ENCODE peak calls at places on chromosomes 6 and 20, in ten cellular contexts. One of them, this sample, is unnamed.

GRCh38 chr20:58670097-58670496 is 19.0 kb downstream of the STX16 start:
- DNase-seq in stimulated activated CD8-positive, alpha-beta memory T cell treated with anti-CD3 and anti-CD28 coated beads, Interleukin-2, amount 100 ng/mL, for 48 hours: no peak
- DNase-seq in stimulated activated CD4-positive, alpha-beta T cell treated with anti-CD3 and anti-CD28 coated beads, Interleukin-1b, Interleukin-23, amount 100 ng/mL, for 4 hours: no peak
- DNase-seq in HS-27A: no peak
- DNase-seq in T-helper 1 cell: no peak
- DNase-seq in activated CD4-positive, alpha-beta T cell treated with anti-CD3 and anti-CD28 coated beads for 24 hours: no peak
- DNase-seq in nephron progenitor cell: no peak
- DNase-seq in posterior cingulate gyrus: no peak
- DNase-seq in tibial nerve: no peak
- DNase-seq in stomach: no peak
- DNase-seq in this sample: no peak

GRCh38 chr6:17032595-17033591 is 69.0 kb upstream of the STMND1 start:
- DNase-seq in stimulated activated CD8-positive, alpha-beta memory T cell treated with anti-CD3 and anti-CD28 coated beads, Interleukin-2, amount 100 ng/mL, for 48 hours: no peak
- DNase-seq in stimulated activated CD4-positive, alpha-beta T cell treated with anti-CD3 and anti-CD28 coated beads, Interleukin-1b, Interleukin-23, amount 100 ng/mL, for 4 hours: no peak
- DNase-seq in HS-27A: peak
- DNase-seq in T-helper 1 cell: no peak
- DNase-seq in activated CD4-positive, alpha-beta T cell treated with anti-CD3 and anti-CD28 coated beads for 24 hours: no peak
- DNase-seq in nephron progenitor cell: no peak
- DNase-seq in posterior cingulate gyrus: peak
- DNase-seq in tibial nerve: peak
- DNase-seq in stomach: peak
- DNase-seq in this sample: peak

GRCh38 chr6:37137881-37138568 is 31.9 kb upstream of the PIM1 start:
- DNase-seq in stimulated activated CD8-positive, alpha-beta memory T cell treated with anti-CD3 and anti-CD28 coated beads, Interleukin-2, amount 100 ng/mL, for 48 hours: no peak
- DNase-seq in stimulated activated CD4-positive, alpha-beta T cell treated with anti-CD3 and anti-CD28 coated beads, Interleukin-1b, Interleukin-23, amount 100 ng/mL, for 4 hours: no peak
- DNase-seq in HS-27A: peak
- DNase-seq in T-helper 1 cell: no peak
- DNase-seq in activated CD4-positive, alpha-beta T cell treated with anti-CD3 and anti-CD28 coated beads for 24 hours: no peak
- DNase-seq in nephron progenitor cell: peak
- DNase-seq in posterior cingulate gyrus: no peak
- DNase-seq in tibial nerve: no peak
- DNase-seq in stomach: no peak
- DNase-seq in this sample: peak

GRCh38 chr6:167710521-167710920 is 116.2 kb upstream of the AFDN start:
- DNase-seq in stimulated activated CD8-positive, alpha-beta memory T cell treated with anti-CD3 and anti-CD28 coated beads, Interleukin-2, amount 100 ng/mL, for 48 hours: no peak
- DNase-seq in stimulated activated CD4-positive, alpha-beta T cell treated with anti-CD3 and anti-CD28 coated beads, Interleukin-1b, Interleukin-23, amount 100 ng/mL, for 4 hours: no peak
- DNase-seq in HS-27A: no peak
- DNase-seq in T-helper 1 cell: no peak
- DNase-seq in activated CD4-positive, alpha-beta T cell treated with anti-CD3 and anti-CD28 coated beads for 24 hours: no peak
- DNase-seq in nephron progenitor cell: no peak
- DNase-seq in posterior cingulate gyrus: no peak
- DNase-seq in tibial nerve: no peak
- DNase-seq in stomach: no peak
- DNase-seq in this sample: no peak

GRCh38 chr6:124372076-124372475 is 568.4 kb downstream of the NKAIN2 start:
- DNase-seq in stimulated activated CD8-positive, alpha-beta memory T cell treated with anti-CD3 and anti-CD28 coated beads, Interleukin-2, amount 100 ng/mL, for 48 hours: no peak
- DNase-seq in stimulated activated CD4-positive, alpha-beta T cell treated with anti-CD3 and anti-CD28 coated beads, Interleukin-1b, Interleukin-23, amount 100 ng/mL, for 4 hours: no peak
- DNase-seq in HS-27A: no peak
- DNase-seq in T-helper 1 cell: no peak
- DNase-seq in activated CD4-positive, alpha-beta T cell treated with anti-CD3 and anti-CD28 coated beads for 24 hours: no peak
- DNase-seq in nephron progenitor cell: no peak
- DNase-seq in posterior cingulate gyrus: no peak
- DNase-seq in tibial nerve: no peak
- DNase-seq in stomach: no peak
- DNase-seq in this sample: no peak

GRCh38 chr20:1456300-1456699 is 10.3 kb downstream of the NSFL1C start:
- DNase-seq in stimulated activated CD8-positive, alpha-beta memory T cell treated with anti-CD3 and anti-CD28 coated beads, Interleukin-2, amount 100 ng/mL, for 48 hours: no peak
- DNase-seq in stimulated activated CD4-positive, alpha-beta T cell treated with anti-CD3 and anti-CD28 coated beads, Interleukin-1b, Interleukin-23, amount 100 ng/mL, for 4 hours: no peak
- DNase-seq in HS-27A: no peak
- DNase-seq in T-helper 1 cell: no peak
- DNase-seq in activated CD4-positive, alpha-beta T cell treated with anti-CD3 and anti-CD28 coated beads for 24 hours: no peak
- DNase-seq in nephron progenitor cell: no peak
- DNase-seq in posterior cingulate gyrus: no peak
- DNase-seq in tibial nerve: no peak
- DNase-seq in stomach: no peak
- DNase-seq in this sample: no peak

GRCh38 chr20:36070451-36070850 is 84.1 kb upstream of the EPB41L1 start:
- DNase-seq in stimulated activated CD8-positive, alpha-beta memory T cell treated with anti-CD3 and anti-CD28 coated beads, Interleukin-2, amount 100 ng/mL, for 48 hours: no peak
- DNase-seq in stimulated activated CD4-positive, alpha-beta T cell treated with anti-CD3 and anti-CD28 coated beads, Interleukin-1b, Interleukin-23, amount 100 ng/mL, for 4 hours: no peak
- DNase-seq in HS-27A: no peak
- DNase-seq in T-helper 1 cell: no peak
- DNase-seq in activated CD4-positive, alpha-beta T cell treated with anti-CD3 and anti-CD28 coated beads for 24 hours: no peak
- DNase-seq in nephron progenitor cell: peak
- DNase-seq in posterior cingulate gyrus: peak
- DNase-seq in tibial nerve: peak
- DNase-seq in stomach: no peak
- DNase-seq in this sample: no peak

GRCh38 chr20:32483351-32484220 is 101.5 kb downstream of the NOL4L start:
- DNase-seq in stimulated activated CD8-positive, alpha-beta memory T cell treated with anti-CD3 and anti-CD28 coated beads, Interleukin-2, amount 100 ng/mL, for 48 hours: peak
- DNase-seq in stimulated activated CD4-positive, alpha-beta T cell treated with anti-CD3 and anti-CD28 coated beads, Interleukin-1b, Interleukin-23, amount 100 ng/mL, for 4 hours: peak
- DNase-seq in HS-27A: no peak
- DNase-seq in T-helper 1 cell: peak
- DNase-seq in activated CD4-positive, alpha-beta T cell treated with anti-CD3 and anti-CD28 coated beads for 24 hours: peak
- DNase-seq in nephron progenitor cell: peak
- DNase-seq in posterior cingulate gyrus: peak
- DNase-seq in tibial nerve: peak
- DNase-seq in stomach: peak
- DNase-seq in this sample: no peak

GRCh38 chr6:148265058-148265457 is 77.6 kb upstream of the SASH1 start:
- DNase-seq in stimulated activated CD8-positive, alpha-beta memory T cell treated with anti-CD3 and anti-CD28 coated beads, Interleukin-2, amount 100 ng/mL, for 48 hours: no peak
- DNase-seq in stimulated activated CD4-positive, alpha-beta T cell treated with anti-CD3 and anti-CD28 coated beads, Interleukin-1b, Interleukin-23, amount 100 ng/mL, for 4 hours: no peak
- DNase-seq in HS-27A: no peak
- DNase-seq in T-helper 1 cell: no peak
- DNase-seq in activated CD4-positive, alpha-beta T cell treated with anti-CD3 and anti-CD28 coated beads for 24 hours: no peak
- DNase-seq in nephron progenitor cell: no peak
- DNase-seq in posterior cingulate gyrus: no peak
- DNase-seq in tibial nerve: no peak
- DNase-seq in stomach: peak
- DNase-seq in this sample: no peak

GRCh38 chr6:52595796-52596130 is 18.9 kb upstream of the TRAM2 start:
- DNase-seq in stimulated activated CD8-positive, alpha-beta memory T cell treated with anti-CD3 and anti-CD28 coated beads, Interleukin-2, amount 100 ng/mL, for 48 hours: no peak
- DNase-seq in stimulated activated CD4-positive, alpha-beta T cell treated with anti-CD3 and anti-CD28 coated beads, Interleukin-1b, Interleukin-23, amount 100 ng/mL, for 4 hours: no peak
- DNase-seq in HS-27A: no peak
- DNase-seq in T-helper 1 cell: no peak
- DNase-seq in activated CD4-positive, alpha-beta T cell treated with anti-CD3 and anti-CD28 coated beads for 24 hours: no peak
- DNase-seq in nephron progenitor cell: peak
- DNase-seq in posterior cingulate gyrus: no peak
- DNase-seq in tibial nerve: no peak
- DNase-seq in stomach: no peak
- DNase-seq in this sample: no peak

GRCh38 chr20:54938707-54939106 is 463.3 kb downstream of the DOK5 start:
- DNase-seq in stimulated activated CD8-positive, alpha-beta memory T cell treated with anti-CD3 and anti-CD28 coated beads, Interleukin-2, amount 100 ng/mL, for 48 hours: no peak
- DNase-seq in stimulated activated CD4-positive, alpha-beta T cell treated with anti-CD3 and anti-CD28 coated beads, Interleukin-1b, Interleukin-23, amount 100 ng/mL, for 4 hours: no peak
- DNase-seq in HS-27A: no peak
- DNase-seq in T-helper 1 cell: no peak
- DNase-seq in activated CD4-positive, alpha-beta T cell treated with anti-CD3 and anti-CD28 coated beads for 24 hours: no peak
- DNase-seq in nephron progenitor cell: no peak
- DNase-seq in posterior cingulate gyrus: no peak
- DNase-seq in tibial nerve: no peak
- DNase-seq in stomach: no peak
- DNase-seq in this sample: no peak

GRCh38 chr20:31497838-31498540 is 16.3 kb upstream of the HM13 start:
- DNase-seq in stimulated activated CD8-positive, alpha-beta memory T cell treated with anti-CD3 and anti-CD28 coated beads, Interleukin-2, amount 100 ng/mL, for 48 hours: no peak
- DNase-seq in stimulated activated CD4-positive, alpha-beta T cell treated with anti-CD3 and anti-CD28 coated beads, Interleukin-1b, Interleukin-23, amount 100 ng/mL, for 4 hours: no peak
- DNase-seq in HS-27A: no peak
- DNase-seq in T-helper 1 cell: no peak
- DNase-seq in activated CD4-positive, alpha-beta T cell treated with anti-CD3 and anti-CD28 coated beads for 24 hours: no peak
- DNase-seq in nephron progenitor cell: no peak
- DNase-seq in posterior cingulate gyrus: no peak
- DNase-seq in tibial nerve: no peak
- DNase-seq in stomach: no peak
- DNase-seq in this sample: no peak

GRCh38 chr6:1296542-1296941 is 15.4 kb upstream of the FOXQ1 start:
- DNase-seq in stimulated activated CD8-positive, alpha-beta memory T cell treated with anti-CD3 and anti-CD28 coated beads, Interleukin-2, amount 100 ng/mL, for 48 hours: no peak
- DNase-seq in stimulated activated CD4-positive, alpha-beta T cell treated with anti-CD3 and anti-CD28 coated beads, Interleukin-1b, Interleukin-23, amount 100 ng/mL, for 4 hours: no peak
- DNase-seq in HS-27A: no peak
- DNase-seq in T-helper 1 cell: no peak
- DNase-seq in activated CD4-positive, alpha-beta T cell treated with anti-CD3 and anti-CD28 coated beads for 24 hours: no peak
- DNase-seq in nephron progenitor cell: no peak
- DNase-seq in posterior cingulate gyrus: no peak
- DNase-seq in tibial nerve: no peak
- DNase-seq in stomach: no peak
- DNase-seq in this sample: no peak

GRCh38 chr6:13328076-13328874 is at the start of gene TBC1D7:
- DNase-seq in stimulated activated CD8-positive, alpha-beta memory T cell treated with anti-CD3 and anti-CD28 coated beads, Interleukin-2, amount 100 ng/mL, for 48 hours: peak
- DNase-seq in stimulated activated CD4-positive, alpha-beta T cell treated with anti-CD3 and anti-CD28 coated beads, Interleukin-1b, Interleukin-23, amount 100 ng/mL, for 4 hours: peak
- DNase-seq in HS-27A: peak
- DNase-seq in T-helper 1 cell: peak
- DNase-seq in activated CD4-positive, alpha-beta T cell treated with anti-CD3 and anti-CD28 coated beads for 24 hours: peak
- DNase-seq in nephron progenitor cell: peak
- DNase-seq in posterior cingulate gyrus: peak
- DNase-seq in tibial nerve: peak
- DNase-seq in stomach: peak
- DNase-seq in this sample: peak

GRCh38 chr6:24064106-24064505 is 61.9 kb upstream of the NRSN1 start:
- DNase-seq in stimulated activated CD8-positive, alpha-beta memory T cell treated with anti-CD3 and anti-CD28 coated beads, Interleukin-2, amount 100 ng/mL, for 48 hours: no peak
- DNase-seq in stimulated activated CD4-positive, alpha-beta T cell treated with anti-CD3 and anti-CD28 coated beads, Interleukin-1b, Interleukin-23, amount 100 ng/mL, for 4 hours: no peak
- DNase-seq in HS-27A: no peak
- DNase-seq in T-helper 1 cell: no peak
- DNase-seq in activated CD4-positive, alpha-beta T cell treated with anti-CD3 and anti-CD28 coated beads for 24 hours: no peak
- DNase-seq in nephron progenitor cell: peak
- DNase-seq in posterior cingulate gyrus: no peak
- DNase-seq in tibial nerve: no peak
- DNase-seq in stomach: no peak
- DNase-seq in this sample: no peak

GRCh38 chr20:11582073-11582472 is 335.6 kb upstream of the BTBD3 start:
- DNase-seq in stimulated activated CD8-positive, alpha-beta memory T cell treated with anti-CD3 and anti-CD28 coated beads, Interleukin-2, amount 100 ng/mL, for 48 hours: no peak
- DNase-seq in stimulated activated CD4-positive, alpha-beta T cell treated with anti-CD3 and anti-CD28 coated beads, Interleukin-1b, Interleukin-23, amount 100 ng/mL, for 4 hours: no peak
- DNase-seq in HS-27A: no peak
- DNase-seq in T-helper 1 cell: no peak
- DNase-seq in activated CD4-positive, alpha-beta T cell treated with anti-CD3 and anti-CD28 coated beads for 24 hours: no peak
- DNase-seq in nephron progenitor cell: no peak
- DNase-seq in posterior cingulate gyrus: no peak
- DNase-seq in tibial nerve: no peak
- DNase-seq in stomach: no peak
- DNase-seq in this sample: no peak

GRCh38 chr6:45427632-45428031 is 49.9 kb upstream of the SUPT3H start:
- DNase-seq in stimulated activated CD8-positive, alpha-beta memory T cell treated with anti-CD3 and anti-CD28 coated beads, Interleukin-2, amount 100 ng/mL, for 48 hours: no peak
- DNase-seq in stimulated activated CD4-positive, alpha-beta T cell treated with anti-CD3 and anti-CD28 coated beads, Interleukin-1b, Interleukin-23, amount 100 ng/mL, for 4 hours: no peak
- DNase-seq in HS-27A: no peak
- DNase-seq in T-helper 1 cell: no peak
- DNase-seq in activated CD4-positive, alpha-beta T cell treated with anti-CD3 and anti-CD28 coated beads for 24 hours: no peak
- DNase-seq in nephron progenitor cell: no peak
- DNase-seq in posterior cingulate gyrus: no peak
- DNase-seq in tibial nerve: no peak
- DNase-seq in stomach: no peak
- DNase-seq in this sample: no peak

GRCh38 chr6:145733207-145733606 is 2.1 kb downstream of the EPM2A start:
- DNase-seq in stimulated activated CD8-positive, alpha-beta memory T cell treated with anti-CD3 and anti-CD28 coated beads, Interleukin-2, amount 100 ng/mL, for 48 hours: no peak
- DNase-seq in stimulated activated CD4-positive, alpha-beta T cell treated with anti-CD3 and anti-CD28 coated beads, Interleukin-1b, Interleukin-23, amount 100 ng/mL, for 4 hours: no peak
- DNase-seq in HS-27A: no peak
- DNase-seq in T-helper 1 cell: no peak
- DNase-seq in activated CD4-positive, alpha-beta T cell treated with anti-CD3 and anti-CD28 coated beads for 24 hours: no peak
- DNase-seq in nephron progenitor cell: no peak
- DNase-seq in posterior cingulate gyrus: no peak
- DNase-seq in tibial nerve: no peak
- DNase-seq in stomach: no peak
- DNase-seq in this sample: no peak

GRCh38 chr6:109260126-109260525 is 122.1 kb downstream of the CD164 start:
- DNase-seq in stimulated activated CD8-positive, alpha-beta memory T cell treated with anti-CD3 and anti-CD28 coated beads, Interleukin-2, amount 100 ng/mL, for 48 hours: no peak
- DNase-seq in stimulated activated CD4-positive, alpha-beta T cell treated with anti-CD3 and anti-CD28 coated beads, Interleukin-1b, Interleukin-23, amount 100 ng/mL, for 4 hours: no peak
- DNase-seq in HS-27A: no peak
- DNase-seq in T-helper 1 cell: no peak
- DNase-seq in activated CD4-positive, alpha-beta T cell treated with anti-CD3 and anti-CD28 coated beads for 24 hours: no peak
- DNase-seq in nephron progenitor cell: no peak
- DNase-seq in posterior cingulate gyrus: no peak
- DNase-seq in tibial nerve: no peak
- DNase-seq in stomach: no peak
- DNase-seq in this sample: no peak

GRCh38 chr6:106875782-106876321 is 98.7 kb downstream of the CD24 start:
- DNase-seq in stimulated activated CD8-positive, alpha-beta memory T cell treated with anti-CD3 and anti-CD28 coated beads, Interleukin-2, amount 100 ng/mL, for 48 hours: no peak
- DNase-seq in stimulated activated CD4-positive, alpha-beta T cell treated with anti-CD3 and anti-CD28 coated beads, Interleukin-1b, Interleukin-23, amount 100 ng/mL, for 4 hours: no peak
- DNase-seq in HS-27A: no peak
- DNase-seq in T-helper 1 cell: no peak
- DNase-seq in activated CD4-positive, alpha-beta T cell treated with anti-CD3 and anti-CD28 coated beads for 24 hours: no peak
- DNase-seq in nephron progenitor cell: no peak
- DNase-seq in posterior cingulate gyrus: no peak
- DNase-seq in tibial nerve: no peak
- DNase-seq in stomach: no peak
- DNase-seq in this sample: no peak